ENCODE peak calls at places on chromosomes 3 and 15, in five cellular contexts. One of them, this sample, is unnamed.

GRCh38 chr3:32146669-32147315 is 40.4 kb downstream of the GPD1L start:
- DNase-seq in astrocyte of the spinal cord: no peak
- DNase-seq in A549: no peak
- DNase-seq in GM23248: no peak
- DNase-seq in MM.1S: no peak
- DNase-seq in this sample: no peak

GRCh38 chr3:26613999-26614398 is 8.6 kb upstream of the LRRC3B start:
- DNase-seq in astrocyte of the spinal cord: no peak
- DNase-seq in A549: no peak
- DNase-seq in GM23248: no peak
- DNase-seq in MM.1S: no peak
- DNase-seq in this sample: no peak

GRCh38 chr15:94582368-94582767 is 351.0 kb downstream of the MCTP2 start:
- DNase-seq in astrocyte of the spinal cord: no peak
- DNase-seq in A549: peak
- DNase-seq in GM23248: peak
- DNase-seq in MM.1S: peak
- DNase-seq in this sample: no peak

GRCh38 chr3:52268036-52268435 is 10.4 kb downstream of the WDR82 start:
- DNase-seq in astrocyte of the spinal cord: no peak
- DNase-seq in A549: no peak
- DNase-seq in GM23248: no peak
- DNase-seq in MM.1S: peak
- DNase-seq in this sample: peak

GRCh38 chr3:191328963-191329653 is at the start of gene CCDC50:
- DNase-seq in astrocyte of the spinal cord: peak
- DNase-seq in A549: peak
- DNase-seq in GM23248: peak
- DNase-seq in MM.1S: peak
- DNase-seq in this sample: peak

GRCh38 chr3:58670506-58671125 is 4.0 kb upstream of the FAM3D start:
- DNase-seq in astrocyte of the spinal cord: no peak
- DNase-seq in A549: no peak
- DNase-seq in GM23248: no peak
- DNase-seq in MM.1S: no peak
- DNase-seq in this sample: peak

GRCh38 chr15:101188517-101189340 is 63.1 kb downstream of the CHSY1 start:
- DNase-seq in astrocyte of the spinal cord: peak
- DNase-seq in A549: no peak
- DNase-seq in GM23248: peak
- DNase-seq in MM.1S: no peak
- DNase-seq in this sample: no peak

GRCh38 chr3:165339753-165340152 is 143.6 kb upstream of the SLITRK3 start:
- DNase-seq in astrocyte of the spinal cord: peak
- DNase-seq in A549: peak
- DNase-seq in GM23248: peak
- DNase-seq in MM.1S: peak
- DNase-seq in this sample: no peak

GRCh38 chr3:172782235-172782634 is 31.7 kb downstream of the ECT2 start:
- DNase-seq in astrocyte of the spinal cord: no peak
- DNase-seq in A549: no peak
- DNase-seq in GM23248: no peak
- DNase-seq in MM.1S: no peak
- DNase-seq in this sample: no peak

GRCh38 chr15:78241017-78241416 is 6.7 kb upstream of the ACSBG1 start:
- DNase-seq in astrocyte of the spinal cord: peak
- DNase-seq in A549: peak
- DNase-seq in GM23248: peak
- DNase-seq in MM.1S: peak
- DNase-seq in this sample: peak

GRCh38 chr3:52897130-52898109 is at the start of gene STIMATE:
- DNase-seq in astrocyte of the spinal cord: peak
- DNase-seq in A549: peak
- DNase-seq in GM23248: peak
- DNase-seq in MM.1S: peak
- DNase-seq in this sample: peak

GRCh38 chr15:100759116-100759515 is 120.5 kb upstream of the ALDH1A3 start:
- DNase-seq in astrocyte of the spinal cord: peak
- DNase-seq in A549: peak
- DNase-seq in GM23248: peak
- DNase-seq in MM.1S: no peak
- DNase-seq in this sample: no peak

GRCh38 chr3:120684896-120685295 is 2.9 kb upstream of the HGD start:
- DNase-seq in astrocyte of the spinal cord: no peak
- DNase-seq in A549: no peak
- DNase-seq in GM23248: no peak
- DNase-seq in MM.1S: no peak
- DNase-seq in this sample: no peak

GRCh38 chr3:170864525-170865208 is 5.3 kb downstream of the RPL22L1 start:
- DNase-seq in astrocyte of the spinal cord: no peak
- DNase-seq in A549: peak
- DNase-seq in GM23248: peak
- DNase-seq in MM.1S: no peak
- DNase-seq in this sample: no peak

GRCh38 chr3:16303037-16303436 is 38.0 kb downstream of the OXNAD1 start:
- DNase-seq in astrocyte of the spinal cord: no peak
- DNase-seq in A549: no peak
- DNase-seq in GM23248: no peak
- DNase-seq in MM.1S: no peak
- DNase-seq in this sample: no peak

GRCh38 chr15:76339302-76340197 is 3.0 kb downstream of the ISL2 start:
- DNase-seq in astrocyte of the spinal cord: peak
- DNase-seq in A549: no peak
- DNase-seq in GM23248: peak
- DNase-seq in MM.1S: no peak
- DNase-seq in this sample: no peak

GRCh38 chr15:56351362-56351761 is 13.9 kb upstream of the TEX9 start:
- DNase-seq in astrocyte of the spinal cord: no peak
- DNase-seq in A549: no peak
- DNase-seq in GM23248: no peak
- DNase-seq in MM.1S: no peak
- DNase-seq in this sample: no peak

GRCh38 chr3:127997961-127998360 is 54.3 kb upstream of the SEC61A1 start:
- DNase-seq in astrocyte of the spinal cord: no peak
- DNase-seq in A549: no peak
- DNase-seq in GM23248: no peak
- DNase-seq in MM.1S: no peak
- DNase-seq in this sample: no peak

GRCh38 chr3:128285042-128285924 is 132.0 kb downstream of the EEFSEC start:
- DNase-seq in astrocyte of the spinal cord: no peak
- DNase-seq in A549: no peak
- DNase-seq in GM23248: no peak
- DNase-seq in MM.1S: no peak
- DNase-seq in this sample: peak

GRCh38 chr3:117303446-117303845 is 593.9 kb downstream of the TUSC7 start:
- DNase-seq in astrocyte of the spinal cord: peak
- DNase-seq in A549: no peak
- DNase-seq in GM23248: peak
- DNase-seq in MM.1S: no peak
- DNase-seq in this sample: no peak

DNA sequence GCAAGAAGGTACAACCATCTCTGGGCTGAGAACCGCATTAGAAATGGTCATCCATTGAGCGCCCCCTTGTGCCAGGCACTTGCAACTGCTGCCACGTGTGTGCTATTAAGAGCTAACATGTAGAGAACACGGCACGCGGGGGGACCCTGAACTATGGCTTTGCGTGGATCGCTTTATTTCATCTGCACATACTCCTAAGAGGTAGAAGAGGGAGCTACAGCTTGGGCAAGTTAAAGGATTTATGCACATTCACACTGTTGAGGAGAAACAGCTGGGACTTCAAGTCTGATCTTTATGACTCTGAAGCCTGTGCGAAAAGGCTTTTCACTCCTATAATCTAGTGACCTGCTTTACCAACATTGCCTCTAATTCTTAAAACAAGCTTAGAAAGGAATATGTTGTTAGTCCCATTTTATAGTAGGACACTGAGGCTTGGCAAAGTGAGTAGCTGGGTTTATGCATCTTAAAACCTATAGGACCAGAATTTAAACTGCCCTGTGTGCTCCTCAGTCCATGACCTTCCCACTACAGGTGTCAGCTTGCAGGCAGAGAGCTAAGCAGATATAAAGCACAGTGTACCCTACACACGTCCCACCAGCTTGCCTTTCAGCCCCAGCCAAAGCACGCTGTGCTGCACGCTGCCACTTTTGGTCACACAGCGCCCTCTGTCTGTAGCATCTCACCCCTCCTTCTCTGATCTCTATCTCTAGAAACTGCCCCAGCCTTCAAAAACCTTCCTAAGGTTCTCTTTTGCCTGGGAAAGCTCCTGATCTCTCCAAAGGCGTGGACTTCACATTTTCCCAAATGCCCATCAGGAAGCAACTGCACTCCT is 57.8 kb downstream of the STARD5 start:
- DNase-seq in astrocyte of the spinal cord: peak
- DNase-seq in A549: peak
- DNase-seq in GM23248: peak
- DNase-seq in MM.1S: peak
- DNase-seq in this sample: peak
- H3K4me3 ChIP-seq in astrocyte of the spinal cord: no peak
- H3K4me3 ChIP-seq in A549: no peak
- H3K4me3 ChIP-seq in GM23248: peak
- H3K4me3 ChIP-seq in MM.1S: peak
- H3K4me3 ChIP-seq in this sample: peak

GRCh38 chr3:63050548-63050947 is 175.3 kb upstream of the CADPS start:
- DNase-seq in astrocyte of the spinal cord: peak
- DNase-seq in A549: no peak
- DNase-seq in GM23248: peak
- DNase-seq in MM.1S: no peak
- DNase-seq in this sample: no peak

GRCh38 chr3:63048365-63048764 is 173.1 kb upstream of the CADPS start:
- DNase-seq in astrocyte of the spinal cord: peak
- DNase-seq in A549: no peak
- DNase-seq in GM23248: peak
- DNase-seq in MM.1S: no peak
- DNase-seq in this sample: no peak

GRCh38 chr3:63046580-63046979 is 171.4 kb upstream of the CADPS start:
- DNase-seq in astrocyte of the spinal cord: no peak
- DNase-seq in A549: no peak
- DNase-seq in GM23248: no peak
- DNase-seq in MM.1S: no peak
- DNase-seq in this sample: no peak

GRCh38 chr3:63047068-63047467 is 171.9 kb upstream of the CADPS start:
- DNase-seq in astrocyte of the spinal cord: no peak
- DNase-seq in A549: no peak
- DNase-seq in GM23248: no peak
- DNase-seq in MM.1S: no peak
- DNase-seq in this sample: no peak

GRCh38 chr3:63048927-63049326 is 173.7 kb upstream of the CADPS start:
- DNase-seq in astrocyte of the spinal cord: no peak
- DNase-seq in A549: no peak
- DNase-seq in GM23248: no peak
- DNase-seq in MM.1S: no peak
- DNase-seq in this sample: no peak
- H3K4me3 ChIP-seq in astrocyte of the spinal cord: no peak
- H3K4me3 ChIP-seq in A549: no peak
- H3K4me3 ChIP-seq in GM23248: no peak
- H3K4me3 ChIP-seq in MM.1S: no peak
- H3K4me3 ChIP-seq in this sample: no peak

GRCh38 chr15:85564686-85565085 is 184.3 kb downstream of the AKAP13 start:
- DNase-seq in astrocyte of the spinal cord: no peak
- DNase-seq in A549: no peak
- DNase-seq in GM23248: no peak
- DNase-seq in MM.1S: no peak
- DNase-seq in this sample: no peak
- H3K4me3 ChIP-seq in astrocyte of the spinal cord: no peak
- H3K4me3 ChIP-seq in A549: no peak
- H3K4me3 ChIP-seq in GM23248: no peak
- H3K4me3 ChIP-seq in MM.1S: no peak
- H3K4me3 ChIP-seq in this sample: no peak

GRCh38 chr3:10529809-10530208 is 24.4 kb upstream of the ATP2B2 start:
- DNase-seq in astrocyte of the spinal cord: no peak
- DNase-seq in A549: no peak
- DNase-seq in GM23248: no peak
- DNase-seq in MM.1S: no peak
- DNase-seq in this sample: peak

GRCh38 chr3:10530241-10530640 is 24.9 kb upstream of the ATP2B2 start:
- DNase-seq in astrocyte of the spinal cord: no peak
- DNase-seq in A549: no peak
- DNase-seq in GM23248: no peak
- DNase-seq in MM.1S: no peak
- DNase-seq in this sample: no peak

GRCh38 chr3:10526366-10526765 is 21.0 kb upstream of the ATP2B2 start:
- DNase-seq in astrocyte of the spinal cord: no peak
- DNase-seq in A549: no peak
- DNase-seq in GM23248: no peak
- DNase-seq in MM.1S: no peak
- DNase-seq in this sample: no peak

GRCh38 chr3:10527295-10528016 is 22.1 kb upstream of the ATP2B2 start:
- DNase-seq in astrocyte of the spinal cord: no peak
- DNase-seq in A549: no peak
- DNase-seq in GM23248: no peak
- DNase-seq in MM.1S: no peak
- DNase-seq in this sample: peak

DNA sequence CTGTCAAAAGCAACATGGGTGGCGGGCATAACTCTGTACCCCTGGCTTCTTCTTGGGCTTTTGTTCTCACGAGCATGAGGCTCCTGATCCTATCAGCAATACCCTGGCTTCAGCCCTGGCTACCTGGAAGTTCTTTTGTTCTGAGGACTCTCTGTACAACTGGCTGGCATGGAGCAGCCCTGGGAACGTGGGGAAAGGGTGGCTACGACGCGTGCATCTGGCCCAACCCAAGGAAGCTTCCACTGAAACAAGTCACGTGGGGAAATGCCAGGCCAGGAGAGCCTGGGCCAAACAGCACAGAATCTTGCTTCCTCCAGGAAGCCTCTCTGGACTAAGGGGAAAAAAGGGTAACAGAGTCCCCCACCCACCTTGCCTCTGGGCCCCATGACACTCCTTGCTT is 22.7 kb upstream of the ATP2B2 start:
- DNase-seq in astrocyte of the spinal cord: no peak
- DNase-seq in A549: no peak
- DNase-seq in GM23248: no peak
- DNase-seq in MM.1S: no peak
- DNase-seq in this sample: no peak
- H3K4me3 ChIP-seq in astrocyte of the spinal cord: no peak
- H3K4me3 ChIP-seq in A549: no peak
- H3K4me3 ChIP-seq in GM23248: no peak
- H3K4me3 ChIP-seq in MM.1S: no peak
- H3K4me3 ChIP-seq in this sample: no peak

DNA sequence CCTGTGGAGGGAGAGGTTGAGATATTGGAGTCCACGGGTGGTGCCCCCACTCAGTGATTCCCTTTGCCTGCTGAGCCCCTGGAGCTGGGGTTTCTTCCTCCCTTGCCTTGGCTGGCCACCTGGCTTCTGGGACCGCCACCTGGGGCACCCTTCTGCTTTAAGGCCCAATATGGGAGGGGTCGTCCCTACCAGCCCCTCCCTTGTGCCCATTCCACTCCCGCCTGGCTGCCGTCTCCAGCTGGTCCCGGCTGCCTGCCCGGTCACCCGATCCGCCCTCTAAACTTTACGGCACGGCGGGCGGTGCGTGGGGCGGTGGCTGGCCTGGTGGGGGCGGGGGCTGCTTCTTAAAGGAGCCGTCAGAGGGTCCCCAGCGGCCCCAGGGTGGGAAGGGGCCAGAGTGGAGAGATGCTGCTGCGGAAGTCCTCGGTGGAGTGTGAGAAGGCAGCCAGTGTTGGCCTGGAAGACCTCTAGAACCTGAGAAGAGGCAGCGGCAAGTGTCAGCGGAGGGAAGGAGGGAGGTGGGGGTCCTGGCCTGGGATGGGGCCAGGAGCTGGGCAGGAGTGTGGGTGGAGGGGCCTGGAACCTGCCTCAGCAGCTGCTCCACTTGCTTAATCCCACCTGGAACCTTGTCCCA is 1.6 kb upstream of the SEMA3B start:
- DNase-seq in astrocyte of the spinal cord: no peak
- DNase-seq in A549: no peak
- DNase-seq in GM23248: peak
- DNase-seq in MM.1S: no peak
- DNase-seq in this sample: no peak
- H3K4me3 ChIP-seq in astrocyte of the spinal cord: peak
- H3K4me3 ChIP-seq in A549: peak
- H3K4me3 ChIP-seq in GM23248: peak
- H3K4me3 ChIP-seq in MM.1S: no peak
- H3K4me3 ChIP-seq in this sample: peak

This sample was measured in right atrium auricular region.